ENCODE peak calls at places on chromosomes 5 and 9, in seven cellular contexts. T is endothelial cell of umbilical vein, H is adrenal gland, W is thyroid gland, J is heart left ventricle, B is K562, N is IMR-90. K is an unnamed sample.

GRCh38 chr5:151925396-151925750 is 722 bp upstream of the GLRA1 start:
- DNase-seq in H (no peak), J (no peak), N (no peak), W (no peak), T (no peak), B (no peak), K (no peak)

GRCh38 chr5:111668713-111669112 is 88.3 kb downstream of the NREP start:
- DNase-seq in J (no peak), T (no peak), W (no peak), B (no peak), N (peak), H (no peak), K (no peak)

GRCh38 chr9:130698514-130698913 is 4.9 kb downstream of the EXOSC2 start:
- DNase-seq in B (no peak), J (no peak), H (no peak), W (no peak), N (peak), T (no peak), K (no peak)

GRCh38 chr5:157046041-157046440 is 12.9 kb downstream of the HAVCR1 start:
- DNase-seq in T (no peak), N (no peak), J (peak), W (peak), B (no peak), H (peak), K (peak)

GRCh38 chr5:14753292-14753691 is 88.8 kb downstream of the OTULIN start:
- DNase-seq in J (no peak), B (no peak), W (no peak), T (no peak), N (peak), H (no peak), K (no peak)

GRCh38 chr5:16809816-16810502 is 126.1 kb downstream of the MYO10 start:
- DNase-seq in N (peak), B (no peak), W (peak), T (no peak), H (no peak), J (no peak), K (peak)

GRCh38 chr9:68509689-68510088 is 31.0 kb downstream of the TMEM252 start:
- DNase-seq in T (no peak), W (no peak), B (no peak), N (no peak), H (no peak), J (no peak), K (no peak)

GRCh38 chr5:56481147-56481997 is 248.2 kb upstream of the ANKRD55 start:
- DNase-seq in J (peak), H (peak), T (peak), W (peak), B (no peak), N (peak), K (peak)

GRCh38 chr5:57412010-57412409 is 70.6 kb downstream of the ACTBL2 start:
- DNase-seq in B (no peak), T (no peak), N (peak), J (no peak), H (no peak), W (no peak), K (no peak)

GRCh38 chr9:71268871-71269640 is 147.6 kb upstream of the TRPM3 start:
- DNase-seq in J (no peak), W (no peak), B (no peak), N (no peak), T (no peak), H (no peak), K (no peak)

GRCh38 chr9:2623046-2623865 is 1.7 kb downstream of the VLDLR start:
- DNase-seq in T (peak), J (peak), W (peak), N (peak), H (peak), B (no peak), K (peak)

GRCh38 chr5:113092683-113093082 is 116.1 kb downstream of the DCP2 start:
- DNase-seq in J (no peak), N (no peak), W (no peak), T (no peak), B (no peak), H (peak), K (no peak)
- H3K27ac ChIP-seq in J (no peak), N (no peak), W (no peak), T (no peak), B (no peak), H (no peak), K (no peak)

GRCh38 chr9:14447103-14447502 is 133.2 kb upstream of the NFIB start:
- DNase-seq in H (no peak), J (no peak), W (no peak), B (no peak), T (no peak), N (no peak), K (no peak)
- TF ChIP-seq POLR2A in H (no peak), J (no peak), W (no peak), B (no peak), T (no peak), N (no peak), K (no peak)

GRCh38 chr9:18228101-18228500 is 245.9 kb upstream of the ADAMTSL1 start:
- DNase-seq in J (no peak), B (no peak), T (no peak), W (peak), N (no peak), H (no peak), K (no peak)
- H3K27ac ChIP-seq in J (no peak), B (no peak), T (no peak), W (no peak), N (no peak), H (no peak), K (no peak)

GRCh38 chr9:129415031-129415953 is 205.6 kb downstream of the C9orf50 start:
- DNase-seq in H (no peak), W (no peak), N (no peak), B (peak), J (no peak), T (no peak), K (no peak)

GRCh38 chr9:129412814-129413536 is 207.9 kb downstream of the C9orf50 start:
- DNase-seq in J (peak), W (peak), T (peak), H (peak), N (peak), B (peak), K (peak)

GRCh38 chr9:129411501-129412175 is 209.3 kb downstream of the C9orf50 start:
- DNase-seq in T (no peak), J (no peak), H (no peak), W (no peak), N (no peak), B (no peak), K (no peak)

GRCh38 chr9:129414377-129415021 is 206.4 kb downstream of the C9orf50 start:
- DNase-seq in W (peak), B (peak), J (no peak), T (no peak), N (peak), H (no peak), K (peak)

DNA sequence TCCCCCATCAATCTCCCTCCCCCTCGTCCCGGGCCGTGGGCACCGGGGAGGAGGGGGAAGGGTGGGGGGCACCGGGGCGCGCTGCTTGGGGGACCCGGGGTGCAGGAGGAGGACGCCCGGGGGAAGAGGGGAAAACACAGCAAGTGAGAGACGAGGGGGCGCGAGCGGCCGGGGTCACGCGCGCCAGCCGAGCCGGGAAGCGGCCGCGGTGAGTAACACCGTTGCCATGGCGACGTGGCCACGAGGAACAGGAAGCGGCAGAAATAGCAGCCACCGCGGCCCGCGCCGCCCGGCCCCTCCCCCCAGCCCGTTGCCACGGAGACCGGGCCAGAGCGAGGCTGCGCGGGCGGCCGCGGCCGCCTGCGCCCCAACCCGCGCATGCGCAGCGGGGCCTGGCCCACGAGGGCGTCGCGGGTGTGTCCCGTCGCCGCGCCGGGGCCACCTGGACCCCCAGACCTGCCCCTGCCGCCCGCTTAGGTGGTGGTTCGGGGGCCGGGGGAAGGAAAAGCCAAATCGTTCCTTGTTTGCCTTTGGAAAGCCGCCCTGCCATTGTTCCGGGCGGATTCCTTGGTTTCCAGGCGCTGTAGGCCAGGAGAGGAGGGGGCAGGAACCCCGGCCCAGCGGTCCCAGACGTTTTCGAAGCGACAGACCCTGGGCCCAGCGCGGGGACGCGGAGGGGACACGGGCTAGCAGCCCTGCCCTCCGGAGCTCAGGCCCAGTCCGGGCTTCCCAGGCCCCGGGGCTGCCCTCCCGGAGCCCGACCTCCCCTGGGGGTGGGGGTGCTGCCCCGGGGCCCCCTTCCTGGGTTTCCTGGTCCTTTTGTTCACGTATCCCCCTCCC is 207.1 kb downstream of the C9orf50 start:
- DNase-seq in T (peak), H (peak), B (peak), N (peak), J (peak), W (peak), K (peak)
- TF ChIP-seq POLR2A in T (peak), H (peak), B (peak), N (peak), J (peak), W (peak), K (peak)

GRCh38 chr9:137307255-137308101 is 5.4 kb upstream of the NRARP start:
- DNase-seq in W (peak), B (peak), T (no peak), H (peak), J (no peak), N (no peak), K (peak)

GRCh38 chr9:137305060-137305787 is 3.2 kb upstream of the NRARP start:
- DNase-seq in J (peak), B (peak), T (peak), H (no peak), W (peak), N (no peak), K (peak)

GRCh38 chr9:137306546-137307254 is 4.6 kb upstream of the NRARP start:
- DNase-seq in W (peak), H (peak), N (no peak), B (no peak), J (no peak), T (no peak), K (no peak)

GRCh38 chr9:137304383-137305059 is 2.5 kb upstream of the NRARP start:
- DNase-seq in B (no peak), H (no peak), J (no peak), T (no peak), W (no peak), N (no peak), K (no peak)

GRCh38 chr9:137305788-137306545 is 3.9 kb upstream of the NRARP start:
- DNase-seq in T (peak), J (no peak), W (no peak), B (no peak), N (no peak), H (no peak), K (no peak)
- H3K27ac ChIP-seq in T (peak), J (peak), W (peak), B (no peak), N (no peak), H (peak), K (peak)

K was measured in transverse colon.